ENCODE peak calls at places on chromosomes 3 and 15, in eight cellular contexts. V is upper lobe of right lung, Y is endothelial cell, C is Calu3, X is cardiac fibroblast, N is GM13976, F is progenitor cell of endocrine pancreas, G is HFF-Myc. E is an unnamed sample.

GRCh38 chr3:192727032-192727847 is at the start of gene FGF12:
- DNase-seq in V (peak), Y (peak), C (peak), X (peak), N (peak), F (peak), G (peak), E (peak)

GRCh38 chr3:173920386-173920785 is 522.8 kb downstream of the NLGN1 start:
- DNase-seq in V (no peak), Y (no peak), C (no peak), X (no peak), N (no peak), F (no peak), G (peak), E (no peak)

GRCh38 chr3:123602325-123602724 is 17.5 kb upstream of the HACD2 start:
- DNase-seq in V (no peak), Y (no peak), C (peak), X (peak), N (no peak), F (no peak), G (peak), E (no peak)

GRCh38 chr3:80190051-80190450 is 422.3 kb upstream of the ROBO1 start:
- DNase-seq in V (no peak), Y (no peak), C (peak), X (peak), N (no peak), F (no peak), G (peak), E (no peak)

GRCh38 chr15:89556413-89557262 is 18.6 kb upstream of the TICRR start:
- DNase-seq in V (no peak), Y (peak), C (peak), X (peak), N (peak), F (peak), G (peak), E (peak)

GRCh38 chr15:83503595-83504364 is 56.6 kb downstream of the SH3GL3 start:
- DNase-seq in V (no peak), Y (no peak), C (no peak), X (no peak), N (no peak), F (no peak), G (no peak), E (no peak)

GRCh38 chr3:194323785-194324735 is 27.1 kb downstream of the CPN2 start:
- DNase-seq in V (no peak), Y (no peak), C (peak), X (peak), N (peak), F (no peak), G (peak), E (no peak)

GRCh38 chr3:84547971-84548970 is 410.5 kb upstream of the CADM2 start:
- DNase-seq in V (no peak), Y (peak), C (peak), X (peak), N (peak), F (peak), G (no peak), E (no peak)

GRCh38 chr3:14403636-14404395 is 1.4 kb downstream of the SLC6A6 start:
- DNase-seq in V (peak), Y (no peak), C (peak), X (peak), N (no peak), F (no peak), G (no peak), E (no peak)

GRCh38 chr15:29759596-29759995 is 62.7 kb downstream of the TJP1 start:
- DNase-seq in V (no peak), Y (no peak), C (no peak), X (no peak), N (no peak), F (no peak), G (no peak), E (no peak)

GRCh38 chr3:111610612-111611054 is 15.5 kb upstream of the ZBED2 start:
- DNase-seq in V (no peak), Y (no peak), C (no peak), X (no peak), N (no peak), F (no peak), G (no peak), E (no peak)

GRCh38 chr3:193605876-193606275 is 12.9 kb downstream of the OPA1 start:
- DNase-seq in V (no peak), Y (peak), C (peak), X (peak), N (peak), F (no peak), G (no peak), E (no peak)

GRCh38 chr15:38130739-38131498 is 121.7 kb upstream of the SPRED1 start:
- DNase-seq in V (peak), Y (no peak), C (no peak), X (peak), N (peak), F (no peak), G (peak), E (peak)

GRCh38 chr15:34436956-34437442 is 609 bp downstream of the GOLGA8A start:
- DNase-seq in V (peak), Y (peak), C (peak), X (peak), N (peak), F (peak), G (no peak), E (peak)

GRCh38 chr3:10283638-10284037 is 9.1 kb downstream of the GHRL start:
- DNase-seq in V (no peak), Y (no peak), C (no peak), X (no peak), N (no peak), F (no peak), G (no peak), E (no peak)

GRCh38 chr15:73844356-73844755 is 29.0 kb upstream of the TBC1D21 start:
- DNase-seq in V (no peak), Y (no peak), C (no peak), X (peak), N (no peak), F (no peak), G (no peak), E (no peak)

GRCh38 chr15:73482184-73482583 is 39.2 kb downstream of the REC114 start:
- DNase-seq in V (no peak), Y (no peak), C (no peak), X (no peak), N (no peak), F (no peak), G (no peak), E (no peak)

GRCh38 chr15:74962671-74963070 is 6.1 kb upstream of the RPP25 start:
- DNase-seq in V (no peak), Y (no peak), C (no peak), X (no peak), N (no peak), F (no peak), G (no peak), E (no peak)

GRCh38 chr15:78763111-78763795 is 48.0 kb downstream of the ADAMTS7 start:
- DNase-seq in V (peak), Y (no peak), C (no peak), X (no peak), N (no peak), F (no peak), G (no peak), E (no peak)

GRCh38 chr15:57946491-57947048 is 118.9 kb downstream of the ALDH1A2 start:
- DNase-seq in V (no peak), Y (no peak), C (no peak), X (no peak), N (no peak), F (no peak), G (no peak), E (no peak)

GRCh38 chr3:14336414-14337285 is 65.8 kb upstream of the SLC6A6 start:
- DNase-seq in V (peak), Y (no peak), C (peak), X (no peak), N (no peak), F (no peak), G (no peak), E (no peak)

GRCh38 chr15:60777558-60777957 is 298.6 kb upstream of the ICE2 start:
- DNase-seq in V (no peak), Y (no peak), C (no peak), X (no peak), N (no peak), F (no peak), G (no peak), E (no peak)

GRCh38 chr15:69000091-69000490 is 14.4 kb upstream of the NOX5 start:
- DNase-seq in V (no peak), Y (no peak), C (no peak), X (no peak), N (no peak), F (no peak), G (no peak), E (no peak)

GRCh38 chr15:67080900-67081431 is 15.6 kb downstream of the SMAD3 start:
- DNase-seq in V (peak), Y (no peak), C (no peak), X (peak), N (peak), F (no peak), G (no peak), E (no peak)

GRCh38 chr3:17258823-17259436 is 374.2 kb downstream of the PLCL2 start:
- DNase-seq in V (no peak), Y (peak), C (peak), X (peak), N (peak), F (no peak), G (peak), E (no peak)

GRCh38 chr3:191366675-191367074 is 36.3 kb upstream of the UTS2B start:
- DNase-seq in V (no peak), Y (no peak), C (no peak), X (peak), N (no peak), F (no peak), G (no peak), E (no peak)

GRCh38 chr3:41907330-41908073 is 54.4 kb downstream of the ULK4 start:
- DNase-seq in V (no peak), Y (no peak), C (no peak), X (peak), N (no peak), F (no peak), G (no peak), E (no peak)

GRCh38 chr3:177694316-177694715 is 497.0 kb upstream of the TBL1XR1 start:
- DNase-seq in V (no peak), Y (no peak), C (no peak), X (peak), N (no peak), F (no peak), G (peak), E (no peak)

GRCh38 chr15:51046799-51047449 is 47.8 kb downstream of the TNFAIP8L3 start:
- DNase-seq in V (no peak), Y (no peak), C (peak), X (peak), N (no peak), F (no peak), G (no peak), E (no peak)

GRCh38 chr3:172326993-172327392 is 121.3 kb downstream of the GHSR start:
- DNase-seq in V (no peak), Y (no peak), C (no peak), X (no peak), N (no peak), F (no peak), G (no peak), E (no peak)

GRCh38 chr15:52680041-52680391 is 828 bp upstream of the ATOSA start:
- DNase-seq in V (no peak), Y (no peak), C (no peak), X (peak), N (no peak), F (no peak), G (peak), E (no peak)

GRCh38 chr15:24954783-24955548 is at the start of the genes SNRPN and SNURF:
- DNase-seq in V (peak), Y (peak), C (no peak), X (peak), N (peak), F (peak), G (peak), E (peak)

GRCh38 chr3:2377281-2377680 is 278.6 kb downstream of the CNTN4 start:
- DNase-seq in V (no peak), Y (no peak), C (no peak), X (no peak), N (no peak), F (no peak), G (no peak), E (no peak)

GRCh38 chr3:194869482-194870169 is 183.9 kb downstream of the FAM43A start:
- DNase-seq in V (no peak), Y (no peak), C (no peak), X (peak), N (no peak), F (no peak), G (no peak), E (no peak)

GRCh38 chr15:37046876-37047614 is 53.3 kb downstream of the MEIS2 start:
- DNase-seq in V (no peak), Y (no peak), C (no peak), X (peak), N (no peak), F (no peak), G (no peak), E (no peak)

GRCh38 chr3:144104146-144104545 is 132.5 kb downstream of the DIPK2A start:
- DNase-seq in V (no peak), Y (no peak), C (no peak), X (no peak), N (no peak), F (no peak), G (no peak), E (no peak)

GRCh38 chr15:42313463-42313862 is 40.2 kb upstream of the TMEM87A start:
- DNase-seq in V (no peak), Y (no peak), C (no peak), X (no peak), N (no peak), F (no peak), G (no peak), E (no peak)

GRCh38 chr3:107545680-107546120 is 22.9 kb downstream of the BBX start:
- DNase-seq in V (no peak), Y (no peak), C (no peak), X (no peak), N (no peak), F (no peak), G (no peak), E (no peak)

GRCh38 chr3:107542665-107543064 is 19.9 kb downstream of the BBX start:
- DNase-seq in V (no peak), Y (no peak), C (no peak), X (no peak), N (no peak), F (no peak), G (no peak), E (no peak)

GRCh38 chr3:107540857-107541256 is 18.1 kb downstream of the BBX start:
- DNase-seq in V (no peak), Y (no peak), C (no peak), X (no peak), N (no peak), F (no peak), G (no peak), E (no peak)

GRCh38 chr3:107548601-107549000 is 25.8 kb downstream of the BBX start:
- DNase-seq in V (no peak), Y (no peak), C (no peak), X (no peak), N (no peak), F (no peak), G (no peak), E (no peak)

GRCh38 chr3:107543666-107544065 is 20.9 kb downstream of the BBX start:
- DNase-seq in V (no peak), Y (no peak), C (no peak), X (peak), N (no peak), F (no peak), G (no peak), E (no peak)
- TF ChIP-seq CTCF in V (peak), Y (peak), C (no peak), X (peak), N (no peak), F (peak), G (no peak), E (no peak)

DNA sequence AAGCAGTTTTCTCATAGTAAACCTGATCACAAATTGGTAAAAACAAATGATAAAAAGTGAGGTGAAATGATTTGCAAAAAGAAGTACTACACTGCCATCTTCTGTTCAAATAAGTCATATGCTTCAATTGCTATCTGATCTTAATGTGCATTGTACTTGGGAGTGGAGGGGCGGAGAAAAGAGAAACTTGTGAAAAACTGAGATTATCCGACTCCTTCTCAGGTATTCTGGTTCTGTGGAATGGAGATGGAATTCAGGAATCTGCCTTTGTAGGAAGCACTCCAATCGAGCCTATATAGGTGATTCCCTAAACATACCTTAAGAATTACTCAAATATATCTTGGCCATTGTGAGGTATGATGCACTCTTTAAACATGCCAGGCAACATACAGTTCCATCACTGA is 180.6 kb downstream of the CHL1 start:
- DNase-seq in V (no peak), Y (no peak), C (no peak), X (peak), N (peak), F (no peak), G (no peak), E (no peak)
- TF ChIP-seq CTCF in V (peak), Y (no peak), C (no peak), X (peak), N (peak), F (peak), G (no peak), E (peak)

GRCh38 chr3:107346559-107346958 is 30.7 kb upstream of the CCDC54 start:
- DNase-seq in V (no peak), Y (no peak), C (no peak), X (no peak), N (no peak), F (no peak), G (no peak), E (no peak)
- TF ChIP-seq CTCF in V (no peak), Y (no peak), C (no peak), X (no peak), N (no peak), F (no peak), G (no peak), E (no peak)

GRCh38 chr3:195897853-195898415 is 10.4 kb downstream of the TNK2 start:
- DNase-seq in V (no peak), Y (no peak), C (no peak), X (no peak), N (no peak), F (no peak), G (no peak), E (no peak)
- TF ChIP-seq CTCF in V (no peak), Y (no peak), C (no peak), X (no peak), N (no peak), F (peak), G (no peak), E (no peak)

GRCh38 chr3:7423995-7424394 is 563.1 kb downstream of the GRM7 start:
- DNase-seq in V (no peak), Y (no peak), C (no peak), X (no peak), N (no peak), F (no peak), G (no peak), E (no peak)

DNA sequence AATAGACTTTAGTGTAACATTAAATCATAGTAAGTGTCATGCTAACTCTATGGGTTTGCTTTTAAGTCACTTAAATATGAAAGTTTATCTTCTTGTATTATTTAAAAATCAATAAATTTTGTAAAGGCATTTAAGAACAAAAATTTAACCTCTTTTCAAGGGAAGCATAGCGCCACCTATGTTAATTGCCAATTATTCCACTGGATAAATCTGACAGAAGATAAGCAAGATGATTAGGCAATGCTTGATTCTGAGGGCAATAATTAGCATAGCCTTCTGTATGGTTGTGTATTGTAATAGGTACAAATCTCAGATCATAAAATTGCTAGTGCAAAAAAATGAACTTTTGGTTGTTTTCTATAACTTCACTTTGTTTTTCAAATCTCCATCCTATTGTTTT is 560.1 kb downstream of the GRM7 start:
- DNase-seq in V (no peak), Y (no peak), C (no peak), X (no peak), N (no peak), F (no peak), G (no peak), E (no peak)
- TF ChIP-seq CTCF in V (no peak), Y (peak), C (no peak), X (no peak), N (no peak), F (no peak), G (no peak), E (no peak)

DNA sequence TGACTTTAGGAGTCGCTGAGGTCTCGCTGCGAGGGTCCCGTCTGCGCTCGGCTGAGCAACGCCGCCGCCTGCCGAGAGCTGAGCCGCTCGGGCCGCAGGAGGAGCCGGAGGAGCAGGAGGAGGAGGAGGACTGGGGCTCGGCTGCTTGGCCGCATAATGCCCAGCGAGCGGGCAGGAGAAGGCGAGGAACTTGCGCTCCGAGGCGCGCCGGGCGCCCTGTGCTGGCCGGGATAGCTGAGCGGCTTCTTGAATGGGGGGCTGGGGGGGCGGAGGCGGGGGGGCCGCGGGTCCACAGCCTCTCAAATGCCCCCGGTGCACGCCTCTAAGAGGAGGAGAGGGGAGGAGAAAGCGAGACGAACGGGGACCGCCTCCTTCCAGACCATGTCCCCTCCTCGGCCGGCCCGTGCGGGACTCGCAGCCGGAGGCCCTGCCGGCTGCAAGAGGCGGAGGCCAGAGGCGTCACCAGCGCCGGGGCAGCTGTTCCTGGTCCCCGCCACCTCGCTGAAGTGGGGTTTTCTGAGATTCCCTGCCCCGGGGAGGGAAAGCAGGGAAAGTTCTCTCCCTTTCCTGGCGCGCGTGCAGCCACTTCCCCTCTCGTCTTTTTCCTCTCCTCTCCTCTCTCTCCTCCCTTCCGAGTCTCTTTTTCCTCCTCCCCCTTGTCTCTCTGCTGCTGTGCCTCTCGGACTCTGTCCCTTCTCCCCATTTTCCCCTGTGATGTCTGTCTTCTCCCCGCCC is at the start of gene ADAMTS9:
- DNase-seq in V (peak), Y (peak), C (peak), X (peak), N (peak), F (peak), G (no peak), E (peak)
- TF ChIP-seq CTCF in V (no peak), Y (no peak), C (no peak), X (no peak), N (no peak), F (no peak), G (no peak), E (no peak)

GRCh38 chr3:146148468-146148931 is 12.5 kb downstream of the PLOD2 start:
- DNase-seq in V (no peak), Y (no peak), C (no peak), X (peak), N (no peak), F (no peak), G (no peak), E (no peak)
- TF ChIP-seq CTCF in V (no peak), Y (no peak), C (no peak), X (peak), N (no peak), F (no peak), G (peak), E (no peak)

GRCh38 chr3:196942226-196942914 is at the start of gene NCBP2:
- DNase-seq in V (peak), Y (peak), C (peak), X (peak), N (peak), F (peak), G (peak), E (peak)
- TF ChIP-seq CTCF in V (peak), Y (peak), C (peak), X (peak), N (peak), F (peak), G (peak), E (peak)

GRCh38 chr3:82329300-82329699 is 567.9 kb upstream of the GBE1 start:
- DNase-seq in V (no peak), Y (no peak), C (no peak), X (no peak), N (no peak), F (no peak), G (no peak), E (no peak)
- TF ChIP-seq CTCF in V (peak), Y (peak), C (no peak), X (peak), N (no peak), F (peak), G (no peak), E (peak)

DNA sequence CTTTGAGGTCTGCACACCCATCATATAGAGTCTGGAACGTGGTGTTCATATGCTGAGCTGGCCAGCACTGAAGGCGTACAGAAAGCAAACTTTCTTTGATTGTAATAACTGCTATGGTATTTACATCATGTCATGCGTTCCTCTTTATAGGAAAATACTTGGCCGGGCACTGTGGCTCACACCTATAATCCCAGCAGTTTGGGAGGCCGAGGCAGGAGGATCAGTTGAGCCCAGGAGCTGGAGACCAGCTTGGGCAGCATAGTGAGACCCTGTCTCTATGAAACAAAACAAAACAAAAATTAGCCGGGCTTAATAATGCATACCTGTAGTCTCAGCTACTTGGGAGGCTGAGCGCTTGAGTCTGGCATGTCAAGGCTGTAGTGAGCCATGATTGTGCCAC is 3.4 kb upstream of the SNX22 start:
- DNase-seq in V (no peak), Y (no peak), C (no peak), X (no peak), N (no peak), F (no peak), G (no peak), E (no peak)
- TF ChIP-seq CTCF in V (no peak), Y (no peak), C (no peak), X (no peak), N (no peak), F (no peak), G (no peak), E (no peak)